ENCODE peak calls at places on chromosomes 7 and 10, in eight cellular contexts. I is tibial artery; G is SK-N-SH; W is body of pancreas; U is breast epithelium; D is heart right ventricle; C is CD8-positive, alpha-beta memory T cell; O is neural progenitor cell. K is an unnamed sample. For H3K4me1, the result is how much of the 10 kb centered on the place peaks cover.

GRCh38 chr10:29522038-29522855 is 112.5 kb downstream of the SVIL start:
- DNase-seq in I (no peak), G (no peak), W (no peak), U (no peak), D (no peak), C (no peak), O (no peak), K (no peak)

GRCh38 chr7:143216151-143216550 is 5.7 kb upstream of the TAS2R40 start:
- DNase-seq in I (no peak), G (no peak), W (no peak), U (no peak), D (no peak), C (no peak), O (no peak), K (no peak)

GRCh38 chr10:93854985-93855384 is 38.8 kb upstream of the SLC35G1 start:
- DNase-seq in I (no peak), G (no peak), W (peak), U (no peak), D (no peak), C (no peak), O (no peak), K (no peak)

GRCh38 chr10:114550756-114551290 is 107.3 kb downstream of the ABLIM1 start:
- DNase-seq in I (no peak), G (no peak), W (no peak), U (no peak), D (no peak), C (no peak), O (peak), K (no peak)

GRCh38 chr10:53402594-53402993 is 630.0 kb upstream of the MBL2 start:
- DNase-seq in I (no peak), G (no peak), W (no peak), U (no peak), D (no peak), C (no peak), O (no peak), K (no peak)

GRCh38 chr10:70578371-70578947 is 24.1 kb downstream of the PRF1 start:
- DNase-seq in I (no peak), G (no peak), W (peak), U (no peak), D (no peak), C (peak), O (no peak), K (no peak)

GRCh38 chr10:127990846-127991542 is 84.1 kb downstream of the PTPRE start:
- DNase-seq in I (no peak), G (no peak), W (no peak), U (no peak), D (peak), C (no peak), O (no peak), K (no peak)

GRCh38 chr10:12518024-12518423 is 168.7 kb downstream of the CAMK1D start:
- DNase-seq in I (no peak), G (no peak), W (no peak), U (no peak), D (no peak), C (no peak), O (no peak), K (no peak)

GRCh38 chr7:151409555-151410404 is at the start of gene WDR86:
- DNase-seq in I (no peak), G (peak), W (no peak), U (no peak), D (no peak), C (peak), O (peak), K (peak)

GRCh38 chr7:155333346-155334234 is 35.9 kb downstream of the INSIG1 start:
- DNase-seq in I (no peak), G (no peak), W (no peak), U (no peak), D (no peak), C (no peak), O (no peak), K (peak)

GRCh38 chr10:123807444-123808035 is 84.1 kb downstream of the CPXM2 start:
- DNase-seq in I (no peak), G (no peak), W (no peak), U (no peak), D (no peak), C (no peak), O (no peak), K (no peak)

GRCh38 chr7:37518266-37518665 is 69.6 kb upstream of the ELMO1 start:
- DNase-seq in I (no peak), G (no peak), W (no peak), U (no peak), D (no peak), C (no peak), O (no peak), K (no peak)

GRCh38 chr7:156993925-156994235 is 16.6 kb downstream of the MNX1 start:
- DNase-seq in I (no peak), G (peak), W (peak), U (no peak), D (no peak), C (no peak), O (no peak), K (no peak)

GRCh38 chr10:103499881-103500280 is 6.4 kb downstream of the NEURL1 start:
- DNase-seq in I (peak), G (no peak), W (no peak), U (no peak), D (no peak), C (no peak), O (no peak), K (peak)

GRCh38 chr7:113331155-113331898 is 213.0 kb upstream of the SMIM30 start:
- DNase-seq in I (no peak), G (no peak), W (peak), U (no peak), D (peak), C (no peak), O (peak), K (peak)

GRCh38 chr7:90178592-90179279 is 24.5 kb downstream of the STEAP1 start:
- DNase-seq in I (no peak), G (no peak), W (no peak), U (no peak), D (no peak), C (no peak), O (peak), K (no peak)

GRCh38 chr10:37855691-37856090 is 1.7 kb downstream of the ZNF248 start:
- DNase-seq in I (no peak), G (no peak), W (no peak), U (no peak), D (no peak), C (no peak), O (no peak), K (no peak)

GRCh38 chr7:123494193-123494796 is 40.1 kb downstream of the IQUB start:
- DNase-seq in I (no peak), G (peak), W (peak), U (no peak), D (peak), C (no peak), O (peak), K (no peak)

GRCh38 chr10:125080296-125080695 is 80.1 kb downstream of the CTBP2 start:
- DNase-seq in I (no peak), G (no peak), W (no peak), U (no peak), D (no peak), C (no peak), O (no peak), K (no peak)

GRCh38 chr10:132504501-132505272 is 32.9 kb upstream of the INPP5A start:
- DNase-seq in I (peak), G (no peak), W (no peak), U (no peak), D (no peak), C (no peak), O (no peak), K (no peak)

GRCh38 chr7:148872198-148872597 is 11.9 kb downstream of the EZH2 start:
- DNase-seq in I (no peak), G (no peak), W (no peak), U (no peak), D (no peak), C (no peak), O (no peak), K (no peak)
- H3K4me3 ChIP-seq in I (no peak), G (no peak), W (no peak), U (no peak), D (no peak), C (no peak), O (no peak), K (no peak)

GRCh38 chr7:92697414-92697813 is 107.2 kb upstream of the FAM133B start:
- DNase-seq in I (no peak), G (no peak), W (no peak), U (no peak), D (no peak), C (no peak), O (no peak), K (no peak)
- H3K4me1 ChIP-seq in I (under half), G (under half), W (half or more), U (under half), D (under half), C (under half), O (under half), K (under half)

DNA sequence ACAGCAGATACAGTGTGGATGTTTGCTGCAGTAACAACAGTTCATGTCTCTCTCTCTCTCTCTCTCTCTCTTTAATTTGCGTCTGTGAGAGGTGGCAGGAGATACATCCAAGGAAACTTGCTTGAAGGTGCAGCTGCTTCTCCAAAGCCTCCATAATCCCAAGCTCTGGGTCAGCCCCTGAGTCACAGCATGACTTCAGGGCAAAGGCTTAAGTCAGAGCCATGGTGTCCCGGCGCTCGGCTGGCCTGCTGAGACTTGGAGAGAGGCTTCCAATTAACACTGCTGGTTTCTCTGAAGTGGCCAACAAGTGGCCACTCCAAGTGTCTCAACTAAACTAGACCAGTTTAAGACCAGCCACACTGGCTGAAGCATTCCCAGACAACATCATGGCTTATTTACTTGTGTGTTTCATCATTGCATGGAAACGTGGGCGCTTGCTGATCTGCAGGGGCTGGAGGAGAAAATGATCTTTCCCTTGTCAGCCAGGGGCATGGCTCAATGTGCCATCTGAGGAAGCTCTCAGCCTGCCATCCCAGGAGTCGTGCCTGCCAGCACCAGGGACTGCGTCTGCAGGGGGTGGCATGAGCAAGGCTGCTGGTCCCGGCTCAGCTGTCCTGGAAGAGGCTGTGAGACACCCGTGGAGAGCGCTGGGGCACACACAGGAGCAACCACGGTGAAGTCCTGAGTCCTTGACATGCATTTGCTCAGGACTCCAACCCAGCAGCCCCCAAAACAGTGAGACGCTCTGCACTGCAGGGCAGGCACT is 254.2 kb downstream of the COBL start:
- DNase-seq in I (no peak), G (no peak), W (no peak), U (no peak), D (no peak), C (no peak), O (peak), K (peak)
- H3K27ac ChIP-seq in I (no peak), G (no peak), W (no peak), U (no peak), D (no peak), C (no peak), O (no peak), K (no peak)

GRCh38 chr7:27194002-27194352 is 5.9 kb downstream of the HOXA13 start:
- DNase-seq in I (no peak), G (no peak), W (no peak), U (no peak), D (no peak), C (no peak), O (no peak), K (no peak)
- H3K4me3 ChIP-seq in I (no peak), G (no peak), W (no peak), U (no peak), D (no peak), C (no peak), O (no peak), K (no peak)

K was measured in endodermal cell.